ENCODE peak calls at places on chromosomes 1 and 21, in five cellular contexts. H is memory B cell, J is adrenal gland, M is AG20443, E is spleen. D is an unnamed sample.

GRCh38 chr1:235302143-235302542 is 25.8 kb downstream of the ARID4B start:
- DNase-seq in H (no peak), J (no peak), M (no peak), E (no peak), D (no peak)

GRCh38 chr1:197042676-197043341 is 24.3 kb downstream of the F13B start:
- DNase-seq in H (no peak), J (no peak), M (no peak), E (no peak), D (no peak)

GRCh38 chr1:7975212-7975865 is 13.8 kb downstream of the PARK7 start:
- DNase-seq in H (peak; percentile 11), J (peak; percentile 80), M (peak; percentile 89), E (no peak), D (no peak)

GRCh38 chr1:1615256-1616044 is at the start of gene MIB2:
- DNase-seq in H (peak; percentile 99), J (peak; percentile 97), M (peak; percentile 100), E (peak; percentile 99), D (peak; percentile 99)

GRCh38 chr1:88698140-88698539 is 14.1 kb downstream of the PKN2 start:
- DNase-seq in H (no peak), J (no peak), M (no peak), E (no peak), D (no peak)

GRCh38 chr1:48661726-48662483 is 114.8 kb downstream of the BEND5 start:
- DNase-seq in H (no peak), J (no peak), M (no peak), E (no peak), D (no peak)

GRCh38 chr1:186782791-186783190 is 46.0 kb upstream of the PLA2G4A start:
- DNase-seq in H (no peak), J (no peak), M (no peak), E (no peak), D (no peak)

GRCh38 chr1:209409786-209410185 is 173.7 kb upstream of the CAMK1G start:
- DNase-seq in H (no peak), J (no peak), M (no peak), E (no peak), D (no peak)

GRCh38 chr1:223504741-223505140 is 111.5 kb downstream of the CCDC185 start:
- DNase-seq in H (no peak), J (no peak), M (peak; percentile 90), E (no peak), D (no peak)

GRCh38 chr1:9724706-9725476 is 73.4 kb downstream of the PIK3CD start:
- DNase-seq in H (peak; percentile 62), J (peak; percentile 70), M (peak; percentile 87), E (peak; percentile 93), D (no peak)

GRCh38 chr1:180020017-180020416 is 65.4 kb downstream of the CEP350 start:
- DNase-seq in H (no peak), J (no peak), M (no peak), E (no peak), D (no peak)

GRCh38 chr1:219692981-219693380 is 80.1 kb upstream of the ZC3H11B start:
- DNase-seq in H (no peak), J (no peak), M (no peak), E (no peak), D (no peak)

GRCh38 chr1:83756984-83757717 is 241.8 kb downstream of the TTLL7 start:
- DNase-seq in H (no peak), J (no peak), M (no peak), E (no peak), D (no peak)

GRCh38 chr1:158509471-158510161 is 37.6 kb downstream of the OR10R2 start:
- DNase-seq in H (no peak), J (peak; percentile 41), M (no peak), E (no peak), D (no peak)

GRCh38 chr1:59638172-59638800 is 176.5 kb upstream of the HOOK1 start:
- DNase-seq in H (no peak), J (no peak), M (peak; percentile 84), E (no peak), D (no peak)

GRCh38 chr21:40516336-40516735 is 330.6 kb downstream of the DSCAM start:
- DNase-seq in H (no peak), J (peak; percentile 44), M (no peak), E (no peak), D (no peak)

GRCh38 chr1:171507435-171507834 is 22.1 kb downstream of the PRRC2C start:
- DNase-seq in H (no peak), J (no peak), M (no peak), E (no peak), D (no peak)

GRCh38 chr1:151919246-151919645 is 9.9 kb upstream of the THEM4 start:
- DNase-seq in H (no peak), J (no peak), M (no peak), E (no peak), D (no peak)

GRCh38 chr1:194447635-194448034 is 1261.2 kb upstream of the B3GALT2 start:
- DNase-seq in H (no peak), J (no peak), M (no peak), E (no peak), D (no peak)

GRCh38 chr1:102190429-102190828 is 193.7 kb upstream of the OLFM3 start:
- DNase-seq in H (no peak), J (no peak), M (no peak), E (no peak), D (no peak)

GRCh38 chr1:241917487-241917886 is 40.1 kb upstream of the BECN2 start:
- DNase-seq in H (no peak), J (no peak), M (no peak), E (no peak), D (no peak)

GRCh38 chr1:7549693-7550161 is 221.4 kb upstream of the VAMP3 start:
- DNase-seq in H (no peak), J (no peak), M (no peak), E (no peak), D (no peak)

GRCh38 chr1:42937141-42937696 is 21.4 kb downstream of the SLC2A1 start:
- DNase-seq in H (no peak), J (no peak), M (no peak), E (peak; percentile 77), D (peak; percentile 40)

GRCh38 chr1:224747578-224747977 is 131.5 kb downstream of the CNIH3 start:
- DNase-seq in H (no peak), J (no peak), M (peak; percentile 65), E (no peak), D (no peak)

GRCh38 chr1:234515821-234516241 is 36.9 kb upstream of the TARBP1 start:
- DNase-seq in H (no peak), J (no peak), M (peak; percentile 54), E (no peak), D (no peak)

GRCh38 chr1:230215049-230215448 is 148.0 kb downstream of the GALNT2 start:
- DNase-seq in H (no peak), J (peak; percentile 59), M (peak; percentile 43), E (no peak), D (no peak)

D was measured in chondrocyte.